ENCODE peak calls at places on chromosome 11, in six cellular contexts. O is endothelial cell of umbilical vein, L is glutamatergic neuron, Y is cardiac fibroblast, V is choroid plexus epithelial cell, W is IMR-90. K is an unnamed sample.

GRCh38 chr11:6900327-6900999 is 8.2 kb upstream of the OR2D2 start:
- DNase-seq in O (no peak), L (no peak), Y (peak), V (peak), W (peak), K (no peak)

GRCh38 chr11:23123766-23124165 is 263.5 kb upstream of the CCDC179 start:
- DNase-seq in O (peak), L (no peak), Y (peak), V (peak), W (peak), K (no peak)

GRCh38 chr11:83374311-83374710 is 88.1 kb upstream of the CCDC90B start:
- DNase-seq in O (no peak), L (no peak), Y (no peak), V (no peak), W (no peak), K (no peak)

GRCh38 chr11:94767701-94768601 is at the start of gene AMOTL1:
- DNase-seq in O (peak), L (peak), Y (peak), V (peak), W (peak), K (peak)

GRCh38 chr11:2674681-2675131 is 25.1 kb downstream of the KCNQ1OT1 start:
- DNase-seq in O (no peak), L (no peak), Y (no peak), V (no peak), W (no peak), K (no peak)

GRCh38 chr11:124657922-124658321 is 15.6 kb downstream of the SIAE start:
- DNase-seq in O (no peak), L (peak), Y (no peak), V (peak), W (no peak), K (no peak)

GRCh38 chr11:117419915-117420485 is 92.3 kb downstream of the CEP164 start:
- DNase-seq in O (no peak), L (no peak), Y (no peak), V (no peak), W (no peak), K (no peak)

GRCh38 chr11:62880231-62880802 is 379 bp upstream of the SLC3A2 start:
- DNase-seq in O (peak), L (peak), Y (peak), V (peak), W (peak), K (peak)

GRCh38 chr11:30855383-30856006 is 269.3 kb upstream of the MPPED2 start:
- DNase-seq in O (peak), L (no peak), Y (peak), V (peak), W (peak), K (no peak)

GRCh38 chr11:95283653-95284052 is 52.7 kb upstream of the SESN3 start:
- DNase-seq in O (no peak), L (no peak), Y (peak), V (peak), W (no peak), K (no peak)

GRCh38 chr11:62545437-62546243 is 966 bp downstream of the AHNAK start:
- DNase-seq in O (peak), L (no peak), Y (peak), V (peak), W (peak), K (peak)

GRCh38 chr11:17777726-17778091 is 43.1 kb downstream of the KCNC1 start:
- DNase-seq in O (no peak), L (no peak), Y (no peak), V (no peak), W (no peak), K (no peak)

GRCh38 chr11:77198440-77198849 is 70.4 kb downstream of the MYO7A start:
- DNase-seq in O (peak), L (peak), Y (peak), V (peak), W (peak), K (no peak)

GRCh38 chr11:118913411-118914125 is 12.2 kb downstream of the BCL9L start:
- DNase-seq in O (no peak), L (no peak), Y (no peak), V (no peak), W (no peak), K (peak)

GRCh38 chr11:31560842-31561476 is 51.4 kb downstream of the ELP4 start:
- DNase-seq in O (no peak), L (no peak), Y (no peak), V (no peak), W (no peak), K (no peak)

GRCh38 chr11:95092549-95093324 is 3.1 kb downstream of the ENDOD1 start:
- DNase-seq in O (peak), L (no peak), Y (peak), V (peak), W (peak), K (no peak)

GRCh38 chr11:848380-848931 is 5.8 kb downstream of the TSPAN4 start:
- DNase-seq in O (peak), L (peak), Y (no peak), V (peak), W (no peak), K (no peak)

GRCh38 chr11:64181506-64182411 is 4.2 kb upstream of the STIP1 start:
- DNase-seq in O (peak), L (peak), Y (peak), V (peak), W (peak), K (peak)

GRCh38 chr11:46364791-46365190 is 16.7 kb upstream of the MDK start:
- DNase-seq in O (no peak), L (no peak), Y (no peak), V (no peak), W (no peak), K (peak)

GRCh38 chr11:2483426-2483825 is 38.6 kb downstream of the KCNQ1 start:
- DNase-seq in O (no peak), L (no peak), Y (no peak), V (no peak), W (no peak), K (no peak)

GRCh38 chr11:128346808-128347207 is 240.6 kb downstream of the ETS1 start:
- DNase-seq in O (peak), L (no peak), Y (peak), V (peak), W (peak), K (no peak)

GRCh38 chr11:98104249-98104648 is 916.5 kb upstream of the CNTN5 start:
- DNase-seq in O (no peak), L (no peak), Y (no peak), V (no peak), W (no peak), K (no peak)

GRCh38 chr11:134040386-134041297 is 28.2 kb upstream of the JAM3 start:
- DNase-seq in O (no peak), L (no peak), Y (peak), V (peak), W (peak), K (no peak)

GRCh38 chr11:34208266-34209135 is 103.1 kb downstream of the NAT10 start:
- DNase-seq in O (no peak), L (no peak), Y (peak), V (peak), W (peak), K (no peak)

GRCh38 chr11:5390210-5390609 is 6.6 kb downstream of the OR51M1 start:
- DNase-seq in O (no peak), L (no peak), Y (no peak), V (no peak), W (no peak), K (no peak)

GRCh38 chr11:84673753-84674152 is 953.4 kb downstream of the DLG2 start:
- DNase-seq in O (no peak), L (no peak), Y (peak), V (peak), W (no peak), K (no peak)

GRCh38 chr11:88169881-88170280 is 5.4 kb downstream of the RAB38 start:
- DNase-seq in O (no peak), L (no peak), Y (no peak), V (no peak), W (no peak), K (no peak)

GRCh38 chr11:70537576-70538571 is 139.5 kb downstream of the CTTN start:
- DNase-seq in O (no peak), L (peak), Y (no peak), V (no peak), W (no peak), K (peak)

GRCh38 chr11:70540196-70540595 is 141.9 kb downstream of the CTTN start:
- DNase-seq in O (no peak), L (peak), Y (no peak), V (no peak), W (no peak), K (peak)

GRCh38 chr11:70541176-70541575 is 142.8 kb downstream of the CTTN start:
- DNase-seq in O (no peak), L (peak), Y (no peak), V (no peak), W (no peak), K (peak)

GRCh38 chr11:70539360-70540095 is 141.2 kb downstream of the CTTN start:
- DNase-seq in O (no peak), L (peak), Y (no peak), V (no peak), W (no peak), K (peak)

GRCh38 chr11:70538641-70539359 is 140.5 kb downstream of the CTTN start:
- DNase-seq in O (no peak), L (peak), Y (no peak), V (no peak), W (no peak), K (peak)
- TF ChIP-seq CTCF in O (no peak), L (no peak), Y (no peak), V (no peak), W (no peak), K (no peak)

GRCh38 chr11:67354314-67355022 is 1.1 kb upstream of the POLD4 start:
- DNase-seq in O (peak), L (no peak), Y (peak), V (peak), W (peak), K (peak)
- TF ChIP-seq CTCF in O (no peak), L (no peak), Y (peak), V (peak), W (peak), K (no peak)

GRCh38 chr11:14642453-14642852 is 1.2 kb upstream of the PDE3B start:
- DNase-seq in O (no peak), L (no peak), Y (no peak), V (no peak), W (no peak), K (no peak)

GRCh38 chr11:14642873-14643696 is 519 bp upstream of the PDE3B start:
- DNase-seq in O (no peak), L (no peak), Y (no peak), V (no peak), W (no peak), K (no peak)

GRCh38 chr11:14644396-14645246 is 1.0 kb downstream of the PDE3B start:
- DNase-seq in O (peak), L (peak), Y (peak), V (peak), W (no peak), K (peak)

GRCh38 chr11:14645247-14645912 is 1.8 kb downstream of the PDE3B start:
- DNase-seq in O (peak), L (no peak), Y (peak), V (peak), W (peak), K (no peak)

GRCh38 chr11:14643697-14644395 is at the start of gene PDE3B:
- DNase-seq in O (peak), L (peak), Y (peak), V (peak), W (peak), K (peak)
- TF ChIP-seq CTCF in O (no peak), L (no peak), Y (peak), V (no peak), W (no peak), K (no peak)

GRCh38 chr11:44528581-44528980 is 36.9 kb upstream of the CD82 start:
- DNase-seq in O (no peak), L (no peak), Y (no peak), V (no peak), W (no peak), K (no peak)

GRCh38 chr11:44530413-44531115 is 34.9 kb upstream of the CD82 start:
- DNase-seq in O (no peak), L (no peak), Y (peak), V (peak), W (peak), K (no peak)

GRCh38 chr11:44531636-44532035 is 33.8 kb upstream of the CD82 start:
- DNase-seq in O (no peak), L (no peak), Y (no peak), V (no peak), W (no peak), K (no peak)

GRCh38 chr11:44531116-44531504 is 34.4 kb upstream of the CD82 start:
- DNase-seq in O (no peak), L (no peak), Y (no peak), V (no peak), W (no peak), K (no peak)

DNA sequence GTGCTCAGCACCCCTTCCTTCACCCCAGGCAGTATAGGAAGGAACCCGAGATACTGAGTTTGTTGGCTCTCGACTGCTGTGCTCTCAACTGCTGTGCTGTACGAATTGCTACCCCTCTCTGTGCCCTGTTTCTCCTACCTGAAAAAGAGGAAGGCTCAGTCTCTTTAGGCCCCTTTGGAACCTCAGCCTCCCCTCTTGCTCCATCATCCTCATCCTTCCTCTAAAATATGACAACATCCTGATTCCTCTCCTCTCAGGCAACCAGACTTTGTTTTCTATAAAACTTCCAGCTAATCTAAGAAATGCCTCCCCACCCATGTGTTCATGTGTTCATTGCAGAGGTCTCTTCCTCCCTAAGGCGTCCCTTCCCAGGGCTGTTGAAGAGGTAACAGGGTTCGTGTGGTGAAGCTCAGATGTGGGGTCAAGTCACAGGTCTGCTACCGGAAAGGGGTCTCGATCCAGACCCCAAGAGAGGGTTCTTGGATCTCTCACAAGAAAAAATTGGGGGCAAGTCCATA is 35.5 kb upstream of the CD82 start:
- DNase-seq in O (no peak), L (no peak), Y (no peak), V (no peak), W (no peak), K (no peak)
- TF ChIP-seq CTCF in O (no peak), L (no peak), Y (no peak), V (no peak), W (no peak), K (no peak)

DNA sequence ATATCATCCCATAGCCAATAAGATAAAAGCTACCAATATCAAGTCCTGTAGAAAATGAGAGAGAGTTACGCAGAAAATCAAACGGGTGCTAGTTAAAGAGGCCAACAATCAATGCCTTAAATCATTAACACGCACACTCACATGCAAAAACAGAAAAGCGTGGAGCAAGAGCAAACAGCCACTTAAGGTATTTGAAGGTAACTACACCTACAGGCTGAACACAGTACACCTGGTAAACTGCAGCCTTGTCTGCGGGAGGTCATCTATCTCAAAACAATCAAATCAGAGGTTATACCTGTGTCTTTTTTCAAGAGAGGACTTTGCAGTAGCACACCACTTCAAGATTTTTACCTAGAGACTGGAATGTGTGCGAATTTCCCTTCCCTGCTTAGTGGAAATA is 23.6 kb downstream of the SLC35F2 start:
- DNase-seq in O (no peak), L (no peak), Y (no peak), V (no peak), W (no peak), K (no peak)
- TF ChIP-seq CTCF in O (no peak), L (no peak), Y (no peak), V (no peak), W (no peak), K (no peak)

DNA sequence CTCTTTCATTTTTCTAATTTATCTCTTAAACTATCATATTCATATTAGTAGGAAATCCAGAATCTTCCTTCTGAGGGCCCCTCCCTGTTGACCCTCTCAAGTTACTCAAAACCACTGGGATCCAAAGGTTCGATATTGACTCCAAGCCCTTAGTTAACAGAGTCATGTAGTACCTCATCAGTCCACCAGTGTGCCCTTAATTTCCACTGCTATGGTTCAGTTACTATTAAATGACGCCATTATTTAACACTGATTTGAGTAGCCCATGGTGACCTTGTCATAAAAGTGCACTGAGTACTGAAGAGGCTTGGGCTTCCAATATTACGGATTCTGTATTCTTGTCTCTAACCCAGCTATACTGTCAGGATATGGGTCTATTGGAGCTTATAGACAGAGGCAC is 91.9 kb upstream of the MS4A8 start:
- DNase-seq in O (no peak), L (no peak), Y (no peak), V (no peak), W (no peak), K (no peak)
- TF ChIP-seq CTCF in O (no peak), L (peak), Y (no peak), V (no peak), W (no peak), K (no peak)

GRCh38 chr11:61290905-61291690 is 4.0 kb downstream of the VWCE start:
- DNase-seq in O (no peak), L (no peak), Y (no peak), V (no peak), W (no peak), K (peak)
- TF ChIP-seq CTCF in O (no peak), L (no peak), Y (no peak), V (peak), W (no peak), K (no peak)